ENCODE peak calls at places on chromosomes 5 and 9, in seven cellular contexts. W is H1, O is lower leg skin, V is testis, P is uterus, H is adrenal gland, S is HCT116. I is an unnamed sample.

GRCh38 chr9:33082538-33083326 is 6.3 kb upstream of the SMU1 start:
- DNase-seq in W (no peak), O (no peak), V (no peak), P (no peak), H (no peak), S (no peak), I (no peak)

GRCh38 chr5:177374211-177374610 is 10.0 kb upstream of the SLC34A1 start:
- DNase-seq in W (no peak), O (no peak), V (no peak), P (no peak), H (no peak), S (no peak), I (no peak)

GRCh38 chr5:103456476-103456875 is 106.1 kb downstream of the NUDT12 start:
- DNase-seq in W (no peak), O (no peak), V (no peak), P (no peak), H (no peak), S (no peak), I (no peak)

GRCh38 chr5:60248900-60249299 is 355.4 kb upstream of the PDE4D start:
- DNase-seq in W (no peak), O (peak; percentile 16), V (no peak), P (no peak), H (peak; percentile 18), S (no peak), I (no peak)

GRCh38 chr5:61516946-61517345 is 184.9 kb downstream of the ZSWIM6 start:
- DNase-seq in W (no peak), O (no peak), V (no peak), P (no peak), H (no peak), S (no peak), I (no peak)

GRCh38 chr9:18360005-18360404 is 113.9 kb upstream of the ADAMTSL1 start:
- DNase-seq in W (no peak), O (no peak), V (no peak), P (no peak), H (no peak), S (no peak), I (no peak)

GRCh38 chr9:107426126-107426525 is 63.4 kb downstream of the KLF4 start:
- DNase-seq in W (no peak), O (no peak), V (no peak), P (no peak), H (no peak), S (no peak), I (no peak)

GRCh38 chr5:156893517-156893916 is 43.4 kb downstream of the PPP1R2B start:
- DNase-seq in W (no peak), O (no peak), V (no peak), P (no peak), H (no peak), S (no peak), I (no peak)

GRCh38 chr5:74538206-74538661 is 102.3 kb downstream of the ENC1 start:
- DNase-seq in W (no peak), O (peak; percentile 58), V (peak; percentile 72), P (peak; percentile 70), H (peak; percentile 20), S (no peak), I (no peak)

GRCh38 chr9:71806916-71807315 is 38.6 kb upstream of the CEMIP2 start:
- DNase-seq in W (peak; percentile 55), O (peak; percentile 38), V (peak; percentile 85), P (peak; percentile 22), H (peak; percentile 58), S (peak; percentile 73), I (peak; percentile 61)

GRCh38 chr5:137192293-137192743 is 306.8 kb downstream of the SPOCK1 start:
- DNase-seq in W (no peak), O (no peak), V (peak; percentile 52), P (peak; percentile 21), H (peak; percentile 38), S (no peak), I (no peak)

GRCh38 chr5:137264041-137264440 is 235.1 kb downstream of the SPOCK1 start:
- DNase-seq in W (no peak), O (no peak), V (no peak), P (no peak), H (no peak), S (no peak), I (no peak)

GRCh38 chr5:146744358-146744757 is 134.2 kb downstream of the PPP2R2B start:
- DNase-seq in W (no peak), O (no peak), V (no peak), P (no peak), H (peak; percentile 39), S (no peak), I (peak; percentile 44)

GRCh38 chr5:134647750-134648424 is 698 bp upstream of the SEC24A start:
- DNase-seq in W (no peak), O (peak; percentile 19), V (no peak), P (peak; percentile 27), H (no peak), S (peak; percentile 2), I (no peak)

GRCh38 chr5:58447231-58447630 is 12.7 kb downstream of the PLK2 start:
- DNase-seq in W (no peak), O (no peak), V (no peak), P (no peak), H (no peak), S (no peak), I (no peak)

GRCh38 chr9:128103589-128103962 is 24.0 kb downstream of the PTGES2 start:
- DNase-seq in W (peak; percentile 58), O (no peak), V (no peak), P (no peak), H (no peak), S (no peak), I (no peak)

GRCh38 chr9:4366649-4367330 is 66.9 kb upstream of the GLIS3 start:
- DNase-seq in W (peak; percentile 59), O (no peak), V (peak; percentile 73), P (no peak), H (peak; percentile 37), S (peak; percentile 32), I (peak; percentile 33)

GRCh38 chr5:86330736-86331135 is 287.0 kb upstream of the COX7C start:
- DNase-seq in W (no peak), O (no peak), V (no peak), P (no peak), H (no peak), S (no peak), I (no peak)
- TF ChIP-seq POLR2A in W (no peak), O (no peak), V (no peak), P (no peak), H (no peak), S (no peak), I (no peak)

GRCh38 chr5:96702503-96703383 is 40.6 kb downstream of the CAST start:
- DNase-seq in W (peak; percentile 82), O (peak; percentile 95), V (peak; percentile 97), P (peak; percentile 96), H (peak; percentile 97), S (peak; percentile 86), I (peak; percentile 84)
- TF ChIP-seq POLR2A in W (peak; percentile 41), O (peak; percentile 35), V (no peak), P (peak; percentile 24), H (peak; percentile 96), S (no peak), I (peak; percentile 49)

GRCh38 chr9:69120380-69121154 is 53.5 kb upstream of the TJP2 start:
- DNase-seq in W (peak; percentile 91), O (peak; percentile 63), V (no peak), P (peak; percentile 31), H (no peak), S (peak; percentile 83), I (no peak)
- TF ChIP-seq POLR2A in W (peak; percentile 85), O (no peak), V (no peak), P (no peak), H (no peak), S (no peak), I (no peak)

GRCh38 chr9:92964981-92965758 is 17.8 kb downstream of the FGD3 start:
- DNase-seq in W (no peak), O (no peak), V (no peak), P (no peak), H (no peak), S (no peak), I (no peak)
- TF ChIP-seq POLR2A in W (no peak), O (no peak), V (no peak), P (no peak), H (no peak), S (no peak), I (no peak)

GRCh38 chr5:34657550-34657921 is 1.4 kb downstream of the RAI14 start:
- DNase-seq in W (no peak), O (no peak), V (peak; percentile 33), P (peak; percentile 50), H (peak; percentile 23), S (no peak), I (peak; percentile 25)

GRCh38 chr5:34656001-34656699 is at the start of gene RAI14:
- DNase-seq in W (peak; percentile 86), O (peak; percentile 53), V (peak; percentile 81), P (peak; percentile 88), H (peak; percentile 82), S (peak; percentile 23), I (peak; percentile 93)

GRCh38 chr5:34659168-34659567 is 3.0 kb downstream of the RAI14 start:
- DNase-seq in W (no peak), O (no peak), V (no peak), P (no peak), H (no peak), S (no peak), I (no peak)

GRCh38 chr5:34656700-34657549 is 797 bp downstream of the RAI14 start:
- DNase-seq in W (no peak), O (no peak), V (peak; percentile 24), P (peak; percentile 45), H (peak; percentile 35), S (no peak), I (peak; percentile 37)

GRCh38 chr5:34658023-34658422 is 1.9 kb downstream of the RAI14 start:
- DNase-seq in W (no peak), O (no peak), V (no peak), P (no peak), H (no peak), S (no peak), I (no peak)
- TF ChIP-seq POLR2A in W (no peak), O (no peak), V (no peak), P (no peak), H (no peak), S (no peak), I (no peak)